ENCODE peak calls at places on chromosome 4, in four cellular contexts. L is fibroblast of the aortic adventitia; J is HT1080; V is naive thymus-derived CD4-positive, alpha-beta T cell. C is an unnamed sample.

GRCh38 chr4:172061204-172061603 is 248.0 kb downstream of the GALNTL6 start:
- DNase-seq in L (no peak), V (no peak), J (no peak), C (no peak)

GRCh38 chr4:122293374-122294365 is 85.1 kb upstream of the ADAD1 start:
- DNase-seq in L (peak), V (no peak), J (no peak), C (no peak)

GRCh38 chr4:9894604-9895361 is 113.3 kb downstream of the DRD5 start:
- DNase-seq in J (no peak), L (no peak), V (no peak), C (no peak)

GRCh38 chr4:17059192-17059634 is 160.8 kb upstream of the LDB2 start:
- DNase-seq in V (no peak), L (peak), J (no peak), C (no peak)

GRCh38 chr4:15396157-15396800 is 31.6 kb upstream of the C1QTNF7 start:
- DNase-seq in J (peak), L (peak), V (no peak), C (no peak)

GRCh38 chr4:15344041-15344440 is 83.8 kb upstream of the C1QTNF7 start:
- DNase-seq in V (no peak), J (no peak), L (peak), C (no peak)

GRCh38 chr4:3582091-3582475 is 49.9 kb upstream of the LRPAP1 start:
- DNase-seq in J (no peak), V (no peak), L (no peak), C (peak)

GRCh38 chr4:124095596-124095995 is 616.9 kb downstream of the ANKRD50 start:
- DNase-seq in J (no peak), L (peak), V (no peak), C (no peak)

GRCh38 chr4:55020131-55020530 is 105.3 kb downstream of the KDR start:
- DNase-seq in L (no peak), V (no peak), J (no peak), C (no peak)

GRCh38 chr4:986949-987688 is at the start of gene IDUA:
- DNase-seq in L (peak), J (peak), V (peak), C (peak)

GRCh38 chr4:151407466-151408379 is 1.3 kb upstream of the FHIP1A start:
- DNase-seq in V (peak), J (no peak), L (no peak), C (no peak)

GRCh38 chr4:60366661-60367060 is 833.5 kb upstream of the ADGRL3 start:
- DNase-seq in V (no peak), J (no peak), L (no peak), C (no peak)

GRCh38 chr4:1643971-1644735 is 40.0 kb downstream of the FAM53A start:
- DNase-seq in J (no peak), L (no peak), V (no peak), C (no peak)

GRCh38 chr4:145679991-145680455 is at the start of gene C4orf51:
- DNase-seq in J (peak), L (peak), V (no peak), C (no peak)

GRCh38 chr4:20044502-20044911 is 207.2 kb upstream of the SLIT2 start:
- DNase-seq in L (peak), J (no peak), V (no peak), C (no peak)

GRCh38 chr4:110850461-110851447 is 227.9 kb upstream of the PITX2 start:
- DNase-seq in L (no peak), V (no peak), J (no peak), C (no peak)

GRCh38 chr4:54184581-54184980 is 44.5 kb upstream of the PDGFRA start:
- DNase-seq in L (no peak), J (no peak), V (no peak), C (no peak)

GRCh38 chr4:40991908-40992307 is 222.4 kb downstream of the APBB2 start:
- DNase-seq in L (no peak), V (no peak), J (no peak), C (no peak)

GRCh38 chr4:124067031-124067430 is 645.5 kb downstream of the ANKRD50 start:
- DNase-seq in J (peak), V (no peak), L (no peak), C (no peak)

GRCh38 chr4:26779674-26780073 is 81.0 kb upstream of the STIM2 start:
- DNase-seq in J (peak), L (peak), V (no peak), C (no peak)

GRCh38 chr4:15436515-15436914 is 8.7 kb downstream of the C1QTNF7 start:
- DNase-seq in L (peak), J (no peak), V (no peak), C (no peak)

GRCh38 chr4:15479089-15479912 is 9.6 kb downstream of the CC2D2A start:
- DNase-seq in L (peak), J (peak), V (no peak), C (no peak)

GRCh38 chr4:169079942-169080827 is 70.1 kb upstream of the CBR4 start:
- DNase-seq in L (peak), V (no peak), J (peak), C (no peak)

GRCh38 chr4:69583543-69583942 is 55.9 kb downstream of the UGT2A2 start:
- DNase-seq in L (no peak), J (no peak), V (no peak), C (no peak)

GRCh38 chr4:23169598-23170311 is 477.0 kb downstream of the GBA3 start:
- DNase-seq in L (no peak), V (no peak), J (no peak), C (no peak)

GRCh38 chr4:25330905-25331816 is 18.6 kb downstream of the ZCCHC4 start:
- DNase-seq in V (no peak), J (no peak), L (peak), C (no peak)

GRCh38 chr4:5708171-5708828 is at the start of gene EVC2:
- DNase-seq in J (no peak), L (peak), V (no peak), C (peak)

GRCh38 chr4:137635596-137635995 is 103.3 kb upstream of the PCDH18 start:
- DNase-seq in L (peak), V (no peak), J (no peak), C (no peak)

GRCh38 chr4:184952522-184952921 is 65.8 kb upstream of the HELT start:
- DNase-seq in L (no peak), V (no peak), J (no peak), C (no peak)

GRCh38 chr4:182370491-182370890 is 127.3 kb downstream of the TENM3 start:
- DNase-seq in V (no peak), J (no peak), L (peak), C (no peak)

GRCh38 chr4:139692300-139693012 is 26.8 kb downstream of the MGST2 start:
- DNase-seq in L (no peak), J (peak), V (no peak), C (no peak)